ENCODE peak calls at places on chromosomes 2 and 18, in eight cellular contexts. One of them, this sample, is unnamed. For H3K36me3, the result is how much of the 10 kb centered on the place peaks cover.

GRCh38 chr2:14626873-14627272 is 5.6 kb upstream of the LRATD1 start:
- DNase-seq in heart right ventricle: no peak
- DNase-seq in tibial artery: no peak
- DNase-seq in bronchial epithelial cell: peak
- DNase-seq in mesendoderm: no peak
- DNase-seq in transverse colon: no peak
- DNase-seq in CD8-positive, alpha-beta T cell: no peak
- DNase-seq in esophagus squamous epithelium: no peak
- DNase-seq in this sample: no peak

GRCh38 chr2:112597537-112598322 is 13.3 kb downstream of the CHCHD5 start:
- DNase-seq in heart right ventricle: no peak
- DNase-seq in tibial artery: no peak
- DNase-seq in bronchial epithelial cell: no peak
- DNase-seq in mesendoderm: no peak
- DNase-seq in transverse colon: no peak
- DNase-seq in CD8-positive, alpha-beta T cell: no peak
- DNase-seq in esophagus squamous epithelium: no peak
- DNase-seq in this sample: no peak

GRCh38 chr2:75416420-75417342 is 144.1 kb downstream of the EVA1A start:
- DNase-seq in heart right ventricle: no peak
- DNase-seq in tibial artery: no peak
- DNase-seq in bronchial epithelial cell: no peak
- DNase-seq in mesendoderm: no peak
- DNase-seq in transverse colon: no peak
- DNase-seq in CD8-positive, alpha-beta T cell: no peak
- DNase-seq in esophagus squamous epithelium: no peak
- DNase-seq in this sample: no peak

GRCh38 chr2:174059875-174060226 is 94.7 kb upstream of the SP3 start:
- DNase-seq in heart right ventricle: no peak
- DNase-seq in tibial artery: no peak
- DNase-seq in bronchial epithelial cell: peak
- DNase-seq in mesendoderm: no peak
- DNase-seq in transverse colon: no peak
- DNase-seq in CD8-positive, alpha-beta T cell: no peak
- DNase-seq in esophagus squamous epithelium: no peak
- DNase-seq in this sample: no peak

GRCh38 chr18:26963292-26963691 is 97.8 kb upstream of the AQP4 start:
- DNase-seq in heart right ventricle: no peak
- DNase-seq in tibial artery: no peak
- DNase-seq in bronchial epithelial cell: no peak
- DNase-seq in mesendoderm: peak
- DNase-seq in transverse colon: no peak
- DNase-seq in CD8-positive, alpha-beta T cell: no peak
- DNase-seq in esophagus squamous epithelium: no peak
- DNase-seq in this sample: no peak

GRCh38 chr18:79765491-79766245 is 32.1 kb upstream of the KCNG2 start:
- DNase-seq in heart right ventricle: no peak
- DNase-seq in tibial artery: peak
- DNase-seq in bronchial epithelial cell: no peak
- DNase-seq in mesendoderm: no peak
- DNase-seq in transverse colon: peak
- DNase-seq in CD8-positive, alpha-beta T cell: no peak
- DNase-seq in esophagus squamous epithelium: no peak
- DNase-seq in this sample: no peak

GRCh38 chr2:26861610-26862224 is 13.8 kb downstream of the DPYSL5 start:
- DNase-seq in heart right ventricle: no peak
- DNase-seq in tibial artery: no peak
- DNase-seq in bronchial epithelial cell: no peak
- DNase-seq in mesendoderm: no peak
- DNase-seq in transverse colon: no peak
- DNase-seq in CD8-positive, alpha-beta T cell: no peak
- DNase-seq in esophagus squamous epithelium: no peak
- DNase-seq in this sample: no peak

GRCh38 chr2:80482276-80482675 is 177.7 kb upstream of the LRRTM1 start:
- DNase-seq in heart right ventricle: no peak
- DNase-seq in tibial artery: no peak
- DNase-seq in bronchial epithelial cell: no peak
- DNase-seq in mesendoderm: no peak
- DNase-seq in transverse colon: no peak
- DNase-seq in CD8-positive, alpha-beta T cell: no peak
- DNase-seq in esophagus squamous epithelium: no peak
- DNase-seq in this sample: no peak

GRCh38 chr2:152649997-152650396 is 67.3 kb downstream of the PRPF40A start:
- DNase-seq in heart right ventricle: no peak
- DNase-seq in tibial artery: no peak
- DNase-seq in bronchial epithelial cell: no peak
- DNase-seq in mesendoderm: no peak
- DNase-seq in transverse colon: no peak
- DNase-seq in CD8-positive, alpha-beta T cell: no peak
- DNase-seq in esophagus squamous epithelium: no peak
- DNase-seq in this sample: no peak

GRCh38 chr2:152648336-152648735 is 68.9 kb downstream of the PRPF40A start:
- DNase-seq in heart right ventricle: no peak
- DNase-seq in tibial artery: no peak
- DNase-seq in bronchial epithelial cell: peak
- DNase-seq in mesendoderm: no peak
- DNase-seq in transverse colon: no peak
- DNase-seq in CD8-positive, alpha-beta T cell: no peak
- DNase-seq in esophagus squamous epithelium: no peak
- DNase-seq in this sample: no peak

GRCh38 chr2:152655880-152656279 is 61.4 kb downstream of the PRPF40A start:
- DNase-seq in heart right ventricle: no peak
- DNase-seq in tibial artery: no peak
- DNase-seq in bronchial epithelial cell: no peak
- DNase-seq in mesendoderm: no peak
- DNase-seq in transverse colon: no peak
- DNase-seq in CD8-positive, alpha-beta T cell: no peak
- DNase-seq in esophagus squamous epithelium: no peak
- DNase-seq in this sample: no peak

GRCh38 chr2:152650768-152651371 is 66.4 kb downstream of the PRPF40A start:
- DNase-seq in heart right ventricle: no peak
- DNase-seq in tibial artery: no peak
- DNase-seq in bronchial epithelial cell: no peak
- DNase-seq in mesendoderm: no peak
- DNase-seq in transverse colon: no peak
- DNase-seq in CD8-positive, alpha-beta T cell: no peak
- DNase-seq in esophagus squamous epithelium: no peak
- DNase-seq in this sample: no peak

GRCh38 chr2:152651834-152652233 is 65.4 kb downstream of the PRPF40A start:
- DNase-seq in heart right ventricle: no peak
- DNase-seq in tibial artery: no peak
- DNase-seq in bronchial epithelial cell: no peak
- DNase-seq in mesendoderm: no peak
- DNase-seq in transverse colon: no peak
- DNase-seq in CD8-positive, alpha-beta T cell: no peak
- DNase-seq in esophagus squamous epithelium: no peak
- DNase-seq in this sample: no peak
- H3K36me3 ChIP-seq in heart right ventricle: half or more
- H3K36me3 ChIP-seq in tibial artery: under half
- H3K36me3 ChIP-seq in bronchial epithelial cell: under half
- H3K36me3 ChIP-seq in mesendoderm: under half
- H3K36me3 ChIP-seq in transverse colon: under half
- H3K36me3 ChIP-seq in CD8-positive, alpha-beta T cell: under half
- H3K36me3 ChIP-seq in esophagus squamous epithelium: half or more
- H3K36me3 ChIP-seq in this sample: under half

GRCh38 chr2:2751715-2752315 is 420.7 kb upstream of the MYT1L start:
- DNase-seq in heart right ventricle: no peak
- DNase-seq in tibial artery: peak
- DNase-seq in bronchial epithelial cell: no peak
- DNase-seq in mesendoderm: no peak
- DNase-seq in transverse colon: no peak
- DNase-seq in CD8-positive, alpha-beta T cell: no peak
- DNase-seq in esophagus squamous epithelium: no peak
- DNase-seq in this sample: no peak
- H3K4me3 ChIP-seq in heart right ventricle: no peak
- H3K4me3 ChIP-seq in tibial artery: no peak
- H3K4me3 ChIP-seq in bronchial epithelial cell: no peak
- H3K4me3 ChIP-seq in mesendoderm: no peak
- H3K4me3 ChIP-seq in transverse colon: no peak
- H3K4me3 ChIP-seq in CD8-positive, alpha-beta T cell: no peak
- H3K4me3 ChIP-seq in esophagus squamous epithelium: no peak
- H3K4me3 ChIP-seq in this sample: no peak

GRCh38 chr2:65263257-65263656 is 35.6 kb downstream of the ACTR2 start:
- DNase-seq in heart right ventricle: no peak
- DNase-seq in tibial artery: no peak
- DNase-seq in bronchial epithelial cell: no peak
- DNase-seq in mesendoderm: no peak
- DNase-seq in transverse colon: no peak
- DNase-seq in CD8-positive, alpha-beta T cell: no peak
- DNase-seq in esophagus squamous epithelium: no peak
- DNase-seq in this sample: no peak
- H3K36me3 ChIP-seq in heart right ventricle: half or more
- H3K36me3 ChIP-seq in tibial artery: under half
- H3K36me3 ChIP-seq in bronchial epithelial cell: under half
- H3K36me3 ChIP-seq in mesendoderm: under half
- H3K36me3 ChIP-seq in transverse colon: under half
- H3K36me3 ChIP-seq in CD8-positive, alpha-beta T cell: under half
- H3K36me3 ChIP-seq in esophagus squamous epithelium: half or more
- H3K36me3 ChIP-seq in this sample: under half

GRCh38 chr18:35581555-35582309 is at the start of gene GALNT1:
- DNase-seq in heart right ventricle: peak
- DNase-seq in tibial artery: no peak
- DNase-seq in bronchial epithelial cell: no peak
- DNase-seq in mesendoderm: no peak
- DNase-seq in transverse colon: no peak
- DNase-seq in CD8-positive, alpha-beta T cell: peak
- DNase-seq in esophagus squamous epithelium: no peak
- DNase-seq in this sample: no peak

GRCh38 chr18:35585608-35586007 is 4.1 kb downstream of the GALNT1 start:
- DNase-seq in heart right ventricle: no peak
- DNase-seq in tibial artery: no peak
- DNase-seq in bronchial epithelial cell: no peak
- DNase-seq in mesendoderm: no peak
- DNase-seq in transverse colon: no peak
- DNase-seq in CD8-positive, alpha-beta T cell: no peak
- DNase-seq in esophagus squamous epithelium: no peak
- DNase-seq in this sample: no peak

GRCh38 chr18:35580748-35581534 is 599 bp upstream of the GALNT1 start:
- DNase-seq in heart right ventricle: peak
- DNase-seq in tibial artery: peak
- DNase-seq in bronchial epithelial cell: peak
- DNase-seq in mesendoderm: peak
- DNase-seq in transverse colon: peak
- DNase-seq in CD8-positive, alpha-beta T cell: peak
- DNase-seq in esophagus squamous epithelium: peak
- DNase-seq in this sample: no peak

GRCh38 chr18:35582310-35582682 is 756 bp downstream of the GALNT1 start:
- DNase-seq in heart right ventricle: no peak
- DNase-seq in tibial artery: no peak
- DNase-seq in bronchial epithelial cell: no peak
- DNase-seq in mesendoderm: no peak
- DNase-seq in transverse colon: no peak
- DNase-seq in CD8-positive, alpha-beta T cell: no peak
- DNase-seq in esophagus squamous epithelium: no peak
- DNase-seq in this sample: no peak

DNA sequence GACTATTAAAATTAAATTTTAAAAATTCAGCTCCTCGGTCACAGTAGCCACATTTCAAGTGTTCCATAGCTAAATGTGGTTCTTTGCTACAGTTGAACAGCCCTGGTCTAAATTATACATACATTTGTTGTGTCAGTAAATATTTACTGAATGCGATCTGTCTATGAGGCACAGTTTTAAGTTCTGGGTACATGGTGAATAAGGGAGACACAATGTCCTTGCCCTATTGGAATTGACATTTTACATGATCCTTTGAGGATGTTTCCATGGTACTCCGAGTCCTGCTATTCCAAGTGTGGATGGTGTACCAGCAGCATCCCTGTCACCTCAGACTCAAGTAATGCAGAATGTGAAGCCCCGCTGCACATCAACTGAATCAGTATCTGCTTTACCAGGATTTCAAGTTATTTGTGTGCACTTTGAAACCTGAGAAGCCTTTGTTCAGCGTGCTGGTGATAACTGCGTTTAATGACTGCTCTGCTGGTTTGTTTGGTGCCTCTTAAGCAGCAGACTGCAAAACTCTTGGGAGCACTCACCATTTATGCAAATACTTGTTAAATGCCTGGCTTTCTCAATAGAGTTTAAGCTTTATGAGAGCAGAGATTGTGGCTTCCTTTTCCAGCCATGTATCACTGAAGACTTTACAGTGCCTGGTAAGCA is 1.5 kb downstream of the GALNT1 start:
- DNase-seq in heart right ventricle: no peak
- DNase-seq in tibial artery: no peak
- DNase-seq in bronchial epithelial cell: peak
- DNase-seq in mesendoderm: no peak
- DNase-seq in transverse colon: no peak
- DNase-seq in CD8-positive, alpha-beta T cell: no peak
- DNase-seq in esophagus squamous epithelium: no peak
- DNase-seq in this sample: no peak
- H3K4me3 ChIP-seq in heart right ventricle: peak
- H3K4me3 ChIP-seq in tibial artery: no peak
- H3K4me3 ChIP-seq in bronchial epithelial cell: peak
- H3K4me3 ChIP-seq in mesendoderm: no peak
- H3K4me3 ChIP-seq in transverse colon: no peak
- H3K4me3 ChIP-seq in CD8-positive, alpha-beta T cell: no peak
- H3K4me3 ChIP-seq in esophagus squamous epithelium: peak
- H3K4me3 ChIP-seq in this sample: peak

DNA sequence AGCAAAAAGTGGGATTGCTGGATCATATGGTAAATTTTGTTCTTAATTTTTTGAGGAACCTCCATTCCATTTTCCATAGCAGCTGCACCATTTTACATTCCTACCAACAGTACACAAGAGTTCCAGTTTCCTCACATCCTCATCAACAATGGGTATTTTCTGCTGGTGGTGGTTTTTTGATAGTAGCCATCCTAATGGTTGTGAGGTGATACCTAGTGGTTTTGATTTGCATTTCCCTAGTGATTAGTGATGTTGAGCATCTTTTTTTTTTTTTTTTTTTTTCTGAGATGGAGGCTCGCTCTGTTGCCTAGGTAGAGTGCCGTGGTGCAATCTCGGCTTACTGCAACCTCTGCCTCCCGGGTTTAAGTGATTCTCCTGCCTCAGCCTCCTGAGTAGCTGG is 30.5 kb downstream of the METTL21A start:
- DNase-seq in heart right ventricle: no peak
- DNase-seq in tibial artery: no peak
- DNase-seq in bronchial epithelial cell: no peak
- DNase-seq in mesendoderm: no peak
- DNase-seq in transverse colon: no peak
- DNase-seq in CD8-positive, alpha-beta T cell: no peak
- DNase-seq in esophagus squamous epithelium: no peak
- DNase-seq in this sample: no peak
- H3K36me3 ChIP-seq in heart right ventricle: half or more
- H3K36me3 ChIP-seq in tibial artery: half or more
- H3K36me3 ChIP-seq in bronchial epithelial cell: under half
- H3K36me3 ChIP-seq in mesendoderm: under half
- H3K36me3 ChIP-seq in transverse colon: under half
- H3K36me3 ChIP-seq in CD8-positive, alpha-beta T cell: under half
- H3K36me3 ChIP-seq in esophagus squamous epithelium: half or more
- H3K36me3 ChIP-seq in this sample: under half